ENCODE peak calls at places on chromosomes 12 and 14, in five cellular contexts. One of them, this sample, is unnamed. For H3K27me3, the result is how much of the 10 kb centered on the place peaks cover.

GRCh38 chr12:52506858-52507715 is 13.1 kb downstream of the KRT5 start:
- DNase-seq in heart left ventricle: no peak
- DNase-seq in left ventricle myocardium inferior: no peak
- DNase-seq in psoas muscle: no peak
- DNase-seq in thoracic aorta: no peak
- DNase-seq in this sample: no peak

GRCh38 chr12:8823565-8824300 is 1.3 kb downstream of the A2ML1 start:
- DNase-seq in psoas muscle: no peak
- DNase-seq in heart left ventricle: peak
- DNase-seq in left ventricle myocardium inferior: no peak
- DNase-seq in thoracic aorta: no peak
- DNase-seq in this sample: no peak

GRCh38 chr12:46468159-46468558 is 95.6 kb upstream of the SLC38A2 start:
- DNase-seq in psoas muscle: peak
- DNase-seq in heart left ventricle: peak
- DNase-seq in thoracic aorta: no peak
- DNase-seq in left ventricle myocardium inferior: peak
- DNase-seq in this sample: no peak

GRCh38 chr14:84272290-84272721 is 1257.6 kb upstream of the FLRT2 start:
- DNase-seq in heart left ventricle: no peak
- DNase-seq in thoracic aorta: no peak
- DNase-seq in left ventricle myocardium inferior: no peak
- DNase-seq in psoas muscle: no peak
- DNase-seq in this sample: no peak

GRCh38 chr12:38158428-38159091 is 158.0 kb upstream of the ALG10B start:
- DNase-seq in thoracic aorta: no peak
- DNase-seq in left ventricle myocardium inferior: no peak
- DNase-seq in psoas muscle: no peak
- DNase-seq in heart left ventricle: no peak
- DNase-seq in this sample: peak

GRCh38 chr12:20044836-20045235 is 323.5 kb upstream of the PDE3A start:
- DNase-seq in psoas muscle: no peak
- DNase-seq in heart left ventricle: no peak
- DNase-seq in left ventricle myocardium inferior: no peak
- DNase-seq in thoracic aorta: no peak
- DNase-seq in this sample: no peak

GRCh38 chr14:32230695-32231280 is 27.7 kb upstream of the RNU6-8 start:
- DNase-seq in left ventricle myocardium inferior: no peak
- DNase-seq in heart left ventricle: no peak
- DNase-seq in psoas muscle: no peak
- DNase-seq in thoracic aorta: no peak
- DNase-seq in this sample: no peak

GRCh38 chr12:129776977-129777667 is 126.7 kb downstream of the TMEM132D start:
- DNase-seq in psoas muscle: no peak
- DNase-seq in left ventricle myocardium inferior: no peak
- DNase-seq in thoracic aorta: no peak
- DNase-seq in heart left ventricle: no peak
- DNase-seq in this sample: no peak

GRCh38 chr12:105977256-105978051 is 161.3 kb downstream of the NUAK1 start:
- DNase-seq in psoas muscle: no peak
- DNase-seq in heart left ventricle: no peak
- DNase-seq in left ventricle myocardium inferior: no peak
- DNase-seq in thoracic aorta: no peak
- DNase-seq in this sample: no peak

GRCh38 chr14:100528962-100529560 is 58.2 kb downstream of the BEGAIN start:
- DNase-seq in thoracic aorta: no peak
- DNase-seq in heart left ventricle: no peak
- DNase-seq in left ventricle myocardium inferior: peak
- DNase-seq in psoas muscle: no peak
- DNase-seq in this sample: no peak

GRCh38 chr14:104436047-104436531 is 143.5 kb upstream of the C14orf180 start:
- DNase-seq in heart left ventricle: peak
- DNase-seq in psoas muscle: peak
- DNase-seq in thoracic aorta: no peak
- DNase-seq in left ventricle myocardium inferior: peak
- DNase-seq in this sample: peak

GRCh38 chr14:26293909-26294308 is 303.9 kb downstream of the NOVA1 start:
- DNase-seq in thoracic aorta: no peak
- DNase-seq in left ventricle myocardium inferior: no peak
- DNase-seq in psoas muscle: no peak
- DNase-seq in heart left ventricle: no peak
- DNase-seq in this sample: no peak

GRCh38 chr14:93956514-93957332 is 19.6 kb downstream of the ASB2 start:
- DNase-seq in psoas muscle: no peak
- DNase-seq in heart left ventricle: peak
- DNase-seq in left ventricle myocardium inferior: no peak
- DNase-seq in thoracic aorta: no peak
- DNase-seq in this sample: no peak

GRCh38 chr12:45377815-45378214 is 161.9 kb downstream of the ANO6 start:
- DNase-seq in thoracic aorta: no peak
- DNase-seq in heart left ventricle: no peak
- DNase-seq in psoas muscle: no peak
- DNase-seq in left ventricle myocardium inferior: no peak
- DNase-seq in this sample: no peak

GRCh38 chr12:91109148-91109564 is 2.1 kb downstream of the LUM start:
- DNase-seq in heart left ventricle: peak
- DNase-seq in thoracic aorta: no peak
- DNase-seq in left ventricle myocardium inferior: peak
- DNase-seq in psoas muscle: peak
- DNase-seq in this sample: no peak

GRCh38 chr12:108825205-108825950 is 32.0 kb downstream of the SSH1 start:
- DNase-seq in heart left ventricle: no peak
- DNase-seq in psoas muscle: no peak
- DNase-seq in left ventricle myocardium inferior: no peak
- DNase-seq in thoracic aorta: no peak
- DNase-seq in this sample: no peak

GRCh38 chr12:13039557-13039956 is 4.6 kb upstream of the FAM234B start:
- DNase-seq in thoracic aorta: no peak
- DNase-seq in heart left ventricle: no peak
- DNase-seq in left ventricle myocardium inferior: no peak
- DNase-seq in psoas muscle: no peak
- DNase-seq in this sample: no peak

GRCh38 chr14:29712586-29712985 is 215.1 kb downstream of the PRKD1 start:
- DNase-seq in psoas muscle: no peak
- DNase-seq in left ventricle myocardium inferior: no peak
- DNase-seq in heart left ventricle: no peak
- DNase-seq in thoracic aorta: no peak
- DNase-seq in this sample: no peak

GRCh38 chr14:38098074-38098846 is 109.4 kb upstream of the SSTR1 start:
- DNase-seq in thoracic aorta: no peak
- DNase-seq in heart left ventricle: no peak
- DNase-seq in left ventricle myocardium inferior: no peak
- DNase-seq in psoas muscle: no peak
- DNase-seq in this sample: no peak

GRCh38 chr14:105484069-105484996 is 2.4 kb upstream of the CRIP1 start:
- DNase-seq in left ventricle myocardium inferior: peak
- DNase-seq in psoas muscle: peak
- DNase-seq in heart left ventricle: peak
- DNase-seq in thoracic aorta: no peak
- DNase-seq in this sample: no peak

GRCh38 chr12:89344043-89344861 is 8.0 kb downstream of the DUSP6 start:
- DNase-seq in left ventricle myocardium inferior: no peak
- DNase-seq in heart left ventricle: no peak
- DNase-seq in thoracic aorta: no peak
- DNase-seq in psoas muscle: no peak
- DNase-seq in this sample: no peak

GRCh38 chr12:114984641-114985041 is 300.7 kb upstream of the TBX3 start:
- DNase-seq in psoas muscle: no peak
- DNase-seq in left ventricle myocardium inferior: no peak
- DNase-seq in heart left ventricle: no peak
- DNase-seq in thoracic aorta: no peak
- DNase-seq in this sample: no peak

GRCh38 chr12:64431791-64432190 is 20.1 kb upstream of the TBK1 start:
- DNase-seq in thoracic aorta: no peak
- DNase-seq in left ventricle myocardium inferior: no peak
- DNase-seq in psoas muscle: no peak
- DNase-seq in heart left ventricle: no peak
- DNase-seq in this sample: no peak

GRCh38 chr14:54193871-54194270 is 202.9 kb upstream of the CDKN3 start:
- DNase-seq in left ventricle myocardium inferior: no peak
- DNase-seq in heart left ventricle: no peak
- DNase-seq in thoracic aorta: no peak
- DNase-seq in psoas muscle: no peak
- DNase-seq in this sample: no peak

GRCh38 chr14:56117765-56118610 is at the start of gene PELI2:
- DNase-seq in thoracic aorta: no peak
- DNase-seq in psoas muscle: peak
- DNase-seq in heart left ventricle: peak
- DNase-seq in left ventricle myocardium inferior: peak
- DNase-seq in this sample: no peak

GRCh38 chr14:104377256-104377655 is 202.3 kb upstream of the C14orf180 start:
- DNase-seq in thoracic aorta: no peak
- DNase-seq in left ventricle myocardium inferior: no peak
- DNase-seq in psoas muscle: no peak
- DNase-seq in heart left ventricle: no peak
- DNase-seq in this sample: no peak

GRCh38 chr12:113214938-113215400 is 6.3 kb upstream of the TPCN1 start:
- DNase-seq in thoracic aorta: no peak
- DNase-seq in left ventricle myocardium inferior: peak
- DNase-seq in heart left ventricle: peak
- DNase-seq in psoas muscle: peak
- DNase-seq in this sample: no peak

GRCh38 chr14:102071283-102071998 is 15.4 kb downstream of the HSP90AA1 start:
- DNase-seq in psoas muscle: no peak
- DNase-seq in heart left ventricle: no peak
- DNase-seq in left ventricle myocardium inferior: no peak
- DNase-seq in thoracic aorta: no peak
- DNase-seq in this sample: no peak

GRCh38 chr12:106181416-106182114 is 42.8 kb upstream of the NUAK1 start:
- DNase-seq in heart left ventricle: no peak
- DNase-seq in thoracic aorta: no peak
- DNase-seq in psoas muscle: no peak
- DNase-seq in left ventricle myocardium inferior: no peak
- DNase-seq in this sample: no peak

GRCh38 chr12:9880532-9880931 is 757 bp upstream of the KLRF2 start:
- DNase-seq in left ventricle myocardium inferior: no peak
- DNase-seq in psoas muscle: no peak
- DNase-seq in heart left ventricle: no peak
- DNase-seq in thoracic aorta: no peak
- DNase-seq in this sample: no peak

GRCh38 chr12:4212845-4213244 is 60.7 kb upstream of the CCND2 start:
- DNase-seq in psoas muscle: no peak
- DNase-seq in heart left ventricle: no peak
- DNase-seq in left ventricle myocardium inferior: no peak
- DNase-seq in thoracic aorta: no peak
- DNase-seq in this sample: no peak
- H3K27me3 ChIP-seq in psoas muscle: under half
- H3K27me3 ChIP-seq in heart left ventricle: under half
- H3K27me3 ChIP-seq in left ventricle myocardium inferior: under half
- H3K27me3 ChIP-seq in thoracic aorta: under half
- H3K27me3 ChIP-seq in this sample: under half

DNA sequence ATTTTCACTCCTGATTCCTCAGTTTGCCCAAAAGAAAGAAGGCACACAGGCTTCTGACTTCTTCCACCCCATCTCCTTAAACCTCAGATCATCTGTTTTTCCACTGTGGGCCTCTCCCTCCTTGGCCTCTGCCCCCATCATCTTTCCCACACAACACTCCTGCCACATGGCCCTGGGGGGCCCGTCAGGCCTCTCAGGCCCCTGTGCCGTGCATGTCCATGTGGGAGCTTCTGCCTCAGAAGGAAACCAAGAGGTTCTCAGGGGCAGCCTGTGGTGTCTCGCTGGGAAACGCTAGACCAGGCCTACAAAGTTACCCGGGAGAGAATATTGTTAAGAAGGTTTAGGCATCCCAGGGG is 8.0 kb downstream of the KLHL33 start:
- DNase-seq in left ventricle myocardium inferior: no peak
- DNase-seq in thoracic aorta: no peak
- DNase-seq in psoas muscle: no peak
- DNase-seq in heart left ventricle: no peak
- DNase-seq in this sample: no peak
- H3K27ac ChIP-seq in left ventricle myocardium inferior: no peak
- H3K27ac ChIP-seq in thoracic aorta: no peak
- H3K27ac ChIP-seq in psoas muscle: peak
- H3K27ac ChIP-seq in heart left ventricle: no peak
- H3K27ac ChIP-seq in this sample: no peak

GRCh38 chr12:109875572-109876131 is 4.7 kb downstream of the GLTP start:
- DNase-seq in left ventricle myocardium inferior: no peak
- DNase-seq in thoracic aorta: no peak
- DNase-seq in heart left ventricle: no peak
- DNase-seq in psoas muscle: no peak
- DNase-seq in this sample: no peak
- H3K27me3 ChIP-seq in left ventricle myocardium inferior: under half
- H3K27me3 ChIP-seq in thoracic aorta: under half
- H3K27me3 ChIP-seq in heart left ventricle: under half
- H3K27me3 ChIP-seq in psoas muscle: under half
- H3K27me3 ChIP-seq in this sample: under half

GRCh38 chr14:76086636-76087035 is 65.1 kb upstream of the GPATCH2L start:
- DNase-seq in heart left ventricle: no peak
- DNase-seq in left ventricle myocardium inferior: no peak
- DNase-seq in thoracic aorta: no peak
- DNase-seq in psoas muscle: peak
- DNase-seq in this sample: no peak
- H3K27ac ChIP-seq in heart left ventricle: no peak
- H3K27ac ChIP-seq in left ventricle myocardium inferior: no peak
- H3K27ac ChIP-seq in thoracic aorta: no peak
- H3K27ac ChIP-seq in psoas muscle: peak
- H3K27ac ChIP-seq in this sample: no peak